ENCODE peak calls at places on chromosome 9, in seven cellular contexts. One of them, this sample, is unnamed.

GRCh38 chr9:68704804-68705635 is at the start of gene PIP5K1B:
- DNase-seq in activated T-cell treated with anti-CD3 and anti-CD28 coated beads, Interleukin-2, amount 50 U/mL, for 1 hour: peak; percentile 28
- DNase-seq in MV-4-11: peak; percentile 68
- DNase-seq in sigmoid colon: peak; percentile 83
- DNase-seq in glutamatergic neuron: peak; percentile 73
- DNase-seq in NCI-H69: peak; percentile 92
- DNase-seq in left kidney: peak; percentile 94
- DNase-seq in this sample: peak; percentile 93

GRCh38 chr9:27184556-27185351 is 75.7 kb downstream of the TEK start:
- DNase-seq in glutamatergic neuron: no peak
- DNase-seq in sigmoid colon: no peak
- DNase-seq in activated T-cell treated with anti-CD3 and anti-CD28 coated beads, Interleukin-2, amount 50 U/mL, for 1 hour: no peak
- DNase-seq in left kidney: no peak
- DNase-seq in MV-4-11: no peak
- DNase-seq in NCI-H69: peak; percentile 30
- DNase-seq in this sample: no peak

GRCh38 chr9:71741841-71742648 is 26.3 kb downstream of the CEMIP2 start:
- DNase-seq in left kidney: no peak
- DNase-seq in activated T-cell treated with anti-CD3 and anti-CD28 coated beads, Interleukin-2, amount 50 U/mL, for 1 hour: no peak
- DNase-seq in glutamatergic neuron: no peak
- DNase-seq in sigmoid colon: no peak
- DNase-seq in NCI-H69: no peak
- DNase-seq in MV-4-11: no peak
- DNase-seq in this sample: no peak

GRCh38 chr9:80874276-80874675 is 815.1 kb downstream of the TLE1 start:
- DNase-seq in sigmoid colon: no peak
- DNase-seq in activated T-cell treated with anti-CD3 and anti-CD28 coated beads, Interleukin-2, amount 50 U/mL, for 1 hour: no peak
- DNase-seq in NCI-H69: no peak
- DNase-seq in left kidney: no peak
- DNase-seq in glutamatergic neuron: no peak
- DNase-seq in MV-4-11: no peak
- DNase-seq in this sample: no peak

GRCh38 chr9:87436694-87437093 is 61.0 kb upstream of the DAPK1 start:
- DNase-seq in left kidney: no peak
- DNase-seq in glutamatergic neuron: no peak
- DNase-seq in MV-4-11: no peak
- DNase-seq in NCI-H69: no peak
- DNase-seq in sigmoid colon: no peak
- DNase-seq in activated T-cell treated with anti-CD3 and anti-CD28 coated beads, Interleukin-2, amount 50 U/mL, for 1 hour: no peak
- DNase-seq in this sample: peak; percentile 8

GRCh38 chr9:127712851-127713250 is 2.6 kb downstream of the PTRH1 start:
- DNase-seq in activated T-cell treated with anti-CD3 and anti-CD28 coated beads, Interleukin-2, amount 50 U/mL, for 1 hour: no peak
- DNase-seq in glutamatergic neuron: no peak
- DNase-seq in left kidney: no peak
- DNase-seq in sigmoid colon: no peak
- DNase-seq in MV-4-11: no peak
- DNase-seq in NCI-H69: no peak
- DNase-seq in this sample: no peak

GRCh38 chr9:94175669-94176068 is 83.4 kb upstream of the ZNF169 start:
- DNase-seq in MV-4-11: no peak
- DNase-seq in sigmoid colon: no peak
- DNase-seq in activated T-cell treated with anti-CD3 and anti-CD28 coated beads, Interleukin-2, amount 50 U/mL, for 1 hour: no peak
- DNase-seq in left kidney: no peak
- DNase-seq in NCI-H69: no peak
- DNase-seq in glutamatergic neuron: no peak
- DNase-seq in this sample: no peak

GRCh38 chr9:12640021-12640587 is 53.1 kb upstream of the TYRP1 start:
- DNase-seq in sigmoid colon: no peak
- DNase-seq in NCI-H69: peak; percentile 87
- DNase-seq in left kidney: peak; percentile 83
- DNase-seq in glutamatergic neuron: no peak
- DNase-seq in MV-4-11: peak; percentile 43
- DNase-seq in activated T-cell treated with anti-CD3 and anti-CD28 coated beads, Interleukin-2, amount 50 U/mL, for 1 hour: no peak
- DNase-seq in this sample: peak; percentile 64

GRCh38 chr9:93116049-93116961 is 17.7 kb downstream of the NINJ1 start:
- DNase-seq in activated T-cell treated with anti-CD3 and anti-CD28 coated beads, Interleukin-2, amount 50 U/mL, for 1 hour: peak; percentile 21
- DNase-seq in sigmoid colon: peak; percentile 91
- DNase-seq in MV-4-11: peak; percentile 88
- DNase-seq in glutamatergic neuron: peak; percentile 18
- DNase-seq in NCI-H69: no peak
- DNase-seq in left kidney: no peak
- DNase-seq in this sample: no peak

GRCh38 chr9:114163517-114163924 is 8.2 kb downstream of the COL27A1 start:
- DNase-seq in left kidney: peak; percentile 82
- DNase-seq in MV-4-11: peak; percentile 34
- DNase-seq in glutamatergic neuron: peak; percentile 48
- DNase-seq in NCI-H69: peak; percentile 14
- DNase-seq in activated T-cell treated with anti-CD3 and anti-CD28 coated beads, Interleukin-2, amount 50 U/mL, for 1 hour: no peak
- DNase-seq in sigmoid colon: no peak
- DNase-seq in this sample: peak; percentile 52

GRCh38 chr9:112013261-112013660 is 116.6 kb downstream of the UGCG start:
- DNase-seq in MV-4-11: peak; percentile 86
- DNase-seq in activated T-cell treated with anti-CD3 and anti-CD28 coated beads, Interleukin-2, amount 50 U/mL, for 1 hour: no peak
- DNase-seq in sigmoid colon: no peak
- DNase-seq in left kidney: peak; percentile 65
- DNase-seq in glutamatergic neuron: no peak
- DNase-seq in NCI-H69: no peak
- DNase-seq in this sample: no peak

GRCh38 chr9:136787690-136788400 is 3.3 kb upstream of the TMEM141 start:
- DNase-seq in NCI-H69: peak; percentile 82
- DNase-seq in left kidney: peak; percentile 84
- DNase-seq in MV-4-11: peak; percentile 61
- DNase-seq in activated T-cell treated with anti-CD3 and anti-CD28 coated beads, Interleukin-2, amount 50 U/mL, for 1 hour: peak; percentile 65
- DNase-seq in glutamatergic neuron: peak; percentile 77
- DNase-seq in sigmoid colon: peak; percentile 86
- DNase-seq in this sample: peak; percentile 89

GRCh38 chr9:104564358-104564757 is 4.6 kb upstream of the OR13C8 start:
- DNase-seq in MV-4-11: no peak
- DNase-seq in glutamatergic neuron: no peak
- DNase-seq in NCI-H69: no peak
- DNase-seq in left kidney: no peak
- DNase-seq in sigmoid colon: no peak
- DNase-seq in activated T-cell treated with anti-CD3 and anti-CD28 coated beads, Interleukin-2, amount 50 U/mL, for 1 hour: no peak
- DNase-seq in this sample: no peak

GRCh38 chr9:109194157-109194556 is 27.1 kb upstream of the FRRS1L start:
- DNase-seq in sigmoid colon: no peak
- DNase-seq in activated T-cell treated with anti-CD3 and anti-CD28 coated beads, Interleukin-2, amount 50 U/mL, for 1 hour: no peak
- DNase-seq in glutamatergic neuron: peak; percentile 80
- DNase-seq in MV-4-11: no peak
- DNase-seq in left kidney: no peak
- DNase-seq in NCI-H69: peak; percentile 81
- DNase-seq in this sample: no peak